ENCODE peak calls at places on chromosomes 13 and 19, in four cellular contexts. One of them, this sample, is unnamed.

GRCh38 chr19:14434157-14434501 is 1.0 kb downstream of the PKN1 start:
- DNase-seq in Right ventricle myocardium superior: no peak
- DNase-seq in nucleus accumbens: no peak
- DNase-seq in SW 1271: peak; percentile 47
- DNase-seq in this sample: no peak

GRCh38 chr13:43307921-43308433 is 284.6 kb downstream of the DNAJC15 start:
- DNase-seq in Right ventricle myocardium superior: peak; percentile 91
- DNase-seq in nucleus accumbens: no peak
- DNase-seq in SW 1271: no peak
- DNase-seq in this sample: no peak

GRCh38 chr13:54637377-54637776 is 1608.8 kb downstream of the OLFM4 start:
- DNase-seq in Right ventricle myocardium superior: no peak
- DNase-seq in nucleus accumbens: no peak
- DNase-seq in SW 1271: no peak
- DNase-seq in this sample: no peak

GRCh38 chr13:25192489-25192888 is 20.4 kb upstream of the AMER2 start:
- DNase-seq in Right ventricle myocardium superior: no peak
- DNase-seq in nucleus accumbens: peak; percentile 57
- DNase-seq in SW 1271: no peak
- DNase-seq in this sample: peak; percentile 78

GRCh38 chr19:46739290-46739771 is 6.5 kb upstream of the FKRP start:
- DNase-seq in Right ventricle myocardium superior: peak; percentile 91
- DNase-seq in nucleus accumbens: no peak
- DNase-seq in SW 1271: no peak
- DNase-seq in this sample: no peak

GRCh38 chr19:7509625-7510024 is 6.3 kb upstream of the ZNF358 start:
- DNase-seq in Right ventricle myocardium superior: no peak
- DNase-seq in nucleus accumbens: no peak
- DNase-seq in SW 1271: no peak
- DNase-seq in this sample: no peak

GRCh38 chr13:35714588-35714987 is 238.1 kb upstream of the MAB21L1 start:
- DNase-seq in Right ventricle myocardium superior: peak; percentile 73
- DNase-seq in nucleus accumbens: no peak
- DNase-seq in SW 1271: no peak
- DNase-seq in this sample: no peak

GRCh38 chr19:58544591-58545285 is 874 bp downstream of the TRIM28 start:
- DNase-seq in Right ventricle myocardium superior: no peak
- DNase-seq in nucleus accumbens: no peak
- DNase-seq in SW 1271: no peak
- DNase-seq in this sample: no peak

GRCh38 chr19:41309225-41310030 is 544 bp upstream of the CCDC97 start:
- DNase-seq in Right ventricle myocardium superior: no peak
- DNase-seq in nucleus accumbens: no peak
- DNase-seq in SW 1271: no peak
- DNase-seq in this sample: no peak

GRCh38 chr13:101916108-101916757 is 463.8 kb downstream of the ITGBL1 start:
- DNase-seq in Right ventricle myocardium superior: peak; percentile 62
- DNase-seq in nucleus accumbens: no peak
- DNase-seq in SW 1271: no peak
- DNase-seq in this sample: no peak

GRCh38 chr19:49894879-49895565 is 1.7 kb downstream of the IL4I1 start:
- DNase-seq in Right ventricle myocardium superior: no peak
- DNase-seq in nucleus accumbens: no peak
- DNase-seq in SW 1271: no peak
- DNase-seq in this sample: no peak

GRCh38 chr13:110629735-110630134 is 14.4 kb downstream of the NAXD start:
- DNase-seq in Right ventricle myocardium superior: no peak
- DNase-seq in nucleus accumbens: no peak
- DNase-seq in SW 1271: no peak
- DNase-seq in this sample: no peak

GRCh38 chr13:106104281-106104901 is 431.1 kb downstream of the EFNB2 start:
- DNase-seq in Right ventricle myocardium superior: no peak
- DNase-seq in nucleus accumbens: no peak
- DNase-seq in SW 1271: peak; percentile 3
- DNase-seq in this sample: no peak

GRCh38 chr19:5692785-5693194 is 2.7 kb downstream of the RPL36 start:
- DNase-seq in Right ventricle myocardium superior: no peak
- DNase-seq in nucleus accumbens: no peak
- DNase-seq in SW 1271: no peak
- DNase-seq in this sample: no peak

GRCh38 chr13:32851083-32852064 is 164.8 kb upstream of the KL start:
- DNase-seq in Right ventricle myocardium superior: no peak
- DNase-seq in nucleus accumbens: no peak
- DNase-seq in SW 1271: no peak
- DNase-seq in this sample: no peak

GRCh38 chr19:38773469-38774177 is at the start of gene LGALS7:
- DNase-seq in Right ventricle myocardium superior: no peak
- DNase-seq in nucleus accumbens: no peak
- DNase-seq in SW 1271: no peak
- DNase-seq in this sample: no peak

GRCh38 chr13:107680115-107680514 is 535.2 kb downstream of the LIG4 start:
- DNase-seq in Right ventricle myocardium superior: no peak
- DNase-seq in nucleus accumbens: no peak
- DNase-seq in SW 1271: no peak
- DNase-seq in this sample: no peak

GRCh38 chr13:106376411-106377112 is 158.9 kb downstream of the EFNB2 start:
- DNase-seq in Right ventricle myocardium superior: no peak
- DNase-seq in nucleus accumbens: no peak
- DNase-seq in SW 1271: peak; percentile 23
- DNase-seq in this sample: peak; percentile 68

GRCh38 chr19:32165176-32165575 is 180.2 kb upstream of the ZNF507 start:
- DNase-seq in Right ventricle myocardium superior: no peak
- DNase-seq in nucleus accumbens: no peak
- DNase-seq in SW 1271: no peak
- DNase-seq in this sample: no peak

GRCh38 chr13:112447761-112448603 is 71.8 kb downstream of the SPACA7 start:
- DNase-seq in Right ventricle myocardium superior: no peak
- DNase-seq in nucleus accumbens: no peak
- DNase-seq in SW 1271: no peak
- DNase-seq in this sample: no peak

GRCh38 chr19:3224346-3225325 is at the start of gene CELF5:
- DNase-seq in Right ventricle myocardium superior: peak; percentile 68
- DNase-seq in nucleus accumbens: peak; percentile 25
- DNase-seq in SW 1271: no peak
- DNase-seq in this sample: peak; percentile 27

GRCh38 chr13:71643466-71643865 is 223.5 kb downstream of the DACH1 start:
- DNase-seq in Right ventricle myocardium superior: no peak
- DNase-seq in nucleus accumbens: no peak
- DNase-seq in SW 1271: no peak
- DNase-seq in this sample: no peak

GRCh38 chr19:4539697-4540581 is at the start of gene LRG1:
- DNase-seq in Right ventricle myocardium superior: no peak
- DNase-seq in nucleus accumbens: no peak
- DNase-seq in SW 1271: no peak
- DNase-seq in this sample: no peak

GRCh38 chr19:38842439-38843174 is 7.2 kb downstream of the HNRNPL start:
- DNase-seq in Right ventricle myocardium superior: peak; percentile 37
- DNase-seq in nucleus accumbens: no peak
- DNase-seq in SW 1271: no peak
- DNase-seq in this sample: no peak

GRCh38 chr13:53953205-53953604 is 924.6 kb downstream of the OLFM4 start:
- DNase-seq in Right ventricle myocardium superior: no peak
- DNase-seq in nucleus accumbens: no peak
- DNase-seq in SW 1271: no peak
- DNase-seq in this sample: no peak

GRCh38 chr19:10855879-10856522 is 7.8 kb downstream of the C19orf38 start:
- DNase-seq in Right ventricle myocardium superior: no peak
- DNase-seq in nucleus accumbens: no peak
- DNase-seq in SW 1271: peak; percentile 22
- DNase-seq in this sample: no peak

GRCh38 chr13:95247857-95248256 is 53.4 kb downstream of the ABCC4 start:
- DNase-seq in Right ventricle myocardium superior: no peak
- DNase-seq in nucleus accumbens: no peak
- DNase-seq in SW 1271: no peak
- DNase-seq in this sample: no peak

GRCh38 chr13:64369121-64369520 is 2861.0 kb downstream of the PCDH9 start:
- DNase-seq in Right ventricle myocardium superior: no peak
- DNase-seq in nucleus accumbens: no peak
- DNase-seq in SW 1271: no peak
- DNase-seq in this sample: no peak

GRCh38 chr19:7751157-7751783 is 3.9 kb upstream of the CD209 start:
- DNase-seq in Right ventricle myocardium superior: no peak
- DNase-seq in nucleus accumbens: no peak
- DNase-seq in SW 1271: no peak
- DNase-seq in this sample: no peak

GRCh38 chr19:17681505-17682125 is 6.5 kb downstream of the UNC13A start:
- DNase-seq in Right ventricle myocardium superior: peak; percentile 55
- DNase-seq in nucleus accumbens: no peak
- DNase-seq in SW 1271: no peak
- DNase-seq in this sample: no peak

GRCh38 chr13:24074687-24075086 is 85.8 kb upstream of the SPATA13 start:
- DNase-seq in Right ventricle myocardium superior: no peak
- DNase-seq in nucleus accumbens: no peak
- DNase-seq in SW 1271: no peak
- DNase-seq in this sample: no peak

GRCh38 chr13:93397619-93398018 is 171.0 kb downstream of the GPC6 start:
- DNase-seq in Right ventricle myocardium superior: no peak
- DNase-seq in nucleus accumbens: no peak
- DNase-seq in SW 1271: no peak
- DNase-seq in this sample: no peak